ENCODE peak calls at places on chromosomes 12 and 14, in five cellular contexts. V is GM23338, N is kidney, K is heart left ventricle, X is fibroblast of pulmonary artery. D is an unnamed sample.

GRCh38 chr12:47818701-47819543 is 781 bp downstream of the HDAC7 start:
- DNase-seq in K (peak), X (peak), N (peak), V (peak), D (peak)

GRCh38 chr14:91380610-91381371 is 36.8 kb downstream of the CCDC88C start:
- DNase-seq in V (no peak), N (no peak), X (peak), K (peak), D (no peak)

GRCh38 chr14:93317836-93318807 is 14.7 kb downstream of the BTBD7 start:
- DNase-seq in X (peak), V (no peak), K (no peak), N (no peak), D (no peak)

GRCh38 chr12:63918788-63919300 is 74.3 kb downstream of the SRGAP1 start:
- DNase-seq in X (peak), N (no peak), V (no peak), K (no peak), D (no peak)

GRCh38 chr14:73097421-73097820 is 38.9 kb upstream of the PSEN1 start:
- DNase-seq in K (no peak), N (no peak), V (no peak), X (no peak), D (no peak)

GRCh38 chr12:112870267-112870980 is 36.3 kb upstream of the OAS1 start:
- DNase-seq in N (no peak), X (no peak), V (no peak), K (no peak), D (no peak)

GRCh38 chr12:32051511-32052299 is 54.9 kb upstream of the BICD1 start:
- DNase-seq in K (no peak), V (no peak), N (no peak), X (peak), D (no peak)

GRCh38 chr12:89648211-89648930 is 60.3 kb downstream of the ATP2B1 start:
- DNase-seq in V (peak), K (no peak), X (peak), N (no peak), D (no peak)

GRCh38 chr14:73753887-73754880 is 40.0 kb upstream of the PNMA1 start:
- DNase-seq in X (no peak), K (peak), V (no peak), N (no peak), D (peak)

GRCh38 chr12:49066120-49066519 is 3.7 kb downstream of the RHEBL1 start:
- DNase-seq in V (no peak), X (no peak), N (no peak), K (no peak), D (no peak)

GRCh38 chr12:86914716-86915115 is 658.5 kb upstream of the MGAT4C start:
- DNase-seq in N (no peak), V (peak), K (no peak), X (peak), D (no peak)

GRCh38 chr12:107344035-107344808 is 250.9 kb upstream of the CRY1 start:
- DNase-seq in V (no peak), K (no peak), X (no peak), N (no peak), D (no peak)

GRCh38 chr14:32129124-32129523 is 52.0 kb downstream of the ARHGAP5 start:
- DNase-seq in N (no peak), V (no peak), X (peak), K (no peak), D (no peak)

GRCh38 chr14:78164226-78164853 is 5.8 kb upstream of the NRXN3 start:
- DNase-seq in K (no peak), X (no peak), V (peak), N (no peak), D (peak)

GRCh38 chr14:74462993-74463392 is 30.1 kb downstream of the NPC2 start:
- DNase-seq in N (no peak), X (no peak), V (no peak), K (no peak), D (no peak)

GRCh38 chr12:126907900-126908764 is 1358.8 kb upstream of the TMEM132C start:
- DNase-seq in V (no peak), N (no peak), X (no peak), K (no peak), D (no peak)

GRCh38 chr14:29521526-29522137 is 406.0 kb downstream of the PRKD1 start:
- DNase-seq in X (peak), N (no peak), V (peak), K (no peak), D (no peak)

GRCh38 chr12:131121705-131122405 is 168.1 kb downstream of the ADGRD1 start:
- DNase-seq in N (peak), K (no peak), X (no peak), V (no peak), D (no peak)

GRCh38 chr12:25503666-25504065 is 49.4 kb downstream of the LMNTD1 start:
- DNase-seq in N (no peak), X (no peak), K (no peak), V (no peak), D (no peak)

GRCh38 chr12:15534322-15534721 is 212.0 kb downstream of the PTPRO start:
- DNase-seq in X (no peak), K (no peak), N (no peak), V (no peak), D (no peak)

GRCh38 chr12:24821691-24822090 is 127.2 kb downstream of the BCAT1 start:
- DNase-seq in N (no peak), X (no peak), K (no peak), V (no peak), D (no peak)

GRCh38 chr12:18424857-18425256 is 163.5 kb downstream of the PIK3C2G start:
- DNase-seq in X (no peak), K (no peak), V (no peak), N (no peak), D (no peak)

GRCh38 chr14:44699391-44699790 is 192.3 kb upstream of the FSCB start:
- DNase-seq in K (no peak), V (no peak), N (peak), X (no peak), D (no peak)

GRCh38 chr12:124517260-124518050 is 50.0 kb downstream of the NCOR2 start:
- DNase-seq in X (peak), V (no peak), N (peak), K (peak), D (no peak)

GRCh38 chr14:23881292-23881691 is 72.3 kb upstream of the DHRS4 start:
- DNase-seq in N (no peak), V (no peak), X (no peak), K (no peak), D (no peak)

GRCh38 chr14:65412881-65413738 is 580 bp downstream of the FUT8 start:
- DNase-seq in N (no peak), V (peak), K (no peak), X (peak), D (no peak)

GRCh38 chr12:92702754-92703679 is at the start of gene PLEKHG7:
- DNase-seq in N (no peak), K (no peak), V (no peak), X (no peak), D (peak)

GRCh38 chr14:51116682-51117081 is 21.8 kb upstream of the TRIM9 start:
- DNase-seq in X (no peak), N (no peak), V (no peak), K (no peak), D (no peak)

GRCh38 chr14:86532219-86532618 is 1002.3 kb downstream of the FLRT2 start:
- DNase-seq in N (no peak), K (no peak), X (peak), V (no peak), D (no peak)

GRCh38 chr14:97459180-97459579 is 662.0 kb downstream of the VRK1 start:
- DNase-seq in K (no peak), V (peak), N (no peak), X (no peak), D (no peak)

GRCh38 chr14:81323094-81323493 is 77.0 kb downstream of the STON2 start:
- DNase-seq in X (no peak), N (no peak), K (no peak), V (no peak), D (no peak)

GRCh38 chr12:66438601-66439000 is 136.3 kb downstream of the HELB start:
- DNase-seq in N (no peak), V (no peak), K (no peak), X (peak), D (no peak)

GRCh38 chr14:105879503-105879866 is 353.1 kb downstream of the TMEM121 start:
- DNase-seq in K (peak), X (no peak), N (no peak), V (no peak), D (no peak)

GRCh38 chr14:55705651-55706340 is 125.8 kb downstream of the KTN1 start:
- DNase-seq in X (no peak), V (no peak), K (no peak), N (no peak), D (no peak)

GRCh38 chr12:92457458-92458195 is 245.2 kb upstream of the PLEKHG7 start:
- DNase-seq in N (no peak), X (no peak), K (no peak), V (no peak), D (no peak)

GRCh38 chr14:104253223-104253822 is 114.9 kb downstream of the KIF26A start:
- DNase-seq in N (peak), K (no peak), X (no peak), V (no peak), D (no peak)

GRCh38 chr14:68718033-68718725 is 74.7 kb downstream of the ZFP36L1 start:
- DNase-seq in X (no peak), K (no peak), V (peak), N (no peak), D (no peak)

GRCh38 chr14:71610797-71611196 is 321.4 kb upstream of the RGS6 start:
- DNase-seq in X (no peak), V (no peak), N (no peak), K (no peak), D (no peak)

GRCh38 chr12:76332606-76333005 is 15.6 kb downstream of the BBS10 start:
- DNase-seq in V (no peak), X (no peak), K (no peak), N (no peak), D (no peak)

DNA sequence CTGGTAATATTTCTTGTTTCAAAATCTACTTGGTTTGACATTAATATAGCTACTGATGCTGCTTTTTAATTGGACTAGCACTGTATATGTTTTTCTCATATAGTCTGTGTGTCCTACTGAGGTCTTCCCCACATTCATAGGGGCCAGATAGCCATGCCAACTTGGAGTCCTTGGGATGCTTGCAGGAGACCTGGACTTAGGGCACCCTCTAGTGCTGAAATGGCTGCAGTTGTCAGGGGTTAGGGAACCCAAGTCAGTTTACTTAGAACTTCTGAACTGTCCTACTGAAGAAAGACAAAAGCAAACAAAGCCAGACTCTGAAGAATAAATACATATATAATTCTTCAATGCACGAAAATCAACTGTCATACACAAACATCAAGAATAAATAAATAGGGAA is 279.9 kb upstream of the SYT1 start:
- DNase-seq in X (peak), K (no peak), V (peak), N (no peak), D (no peak)
- TF ChIP-seq CTCF in X (peak), K (no peak), V (peak), N (peak), D (no peak)

GRCh38 chr14:75941030-75941429 is 40.8 kb downstream of the TGFB3 start:
- DNase-seq in N (no peak), X (peak), K (peak), V (no peak), D (no peak)
- TF ChIP-seq CTCF in N (no peak), X (no peak), K (no peak), V (no peak), D (no peak)

DNA sequence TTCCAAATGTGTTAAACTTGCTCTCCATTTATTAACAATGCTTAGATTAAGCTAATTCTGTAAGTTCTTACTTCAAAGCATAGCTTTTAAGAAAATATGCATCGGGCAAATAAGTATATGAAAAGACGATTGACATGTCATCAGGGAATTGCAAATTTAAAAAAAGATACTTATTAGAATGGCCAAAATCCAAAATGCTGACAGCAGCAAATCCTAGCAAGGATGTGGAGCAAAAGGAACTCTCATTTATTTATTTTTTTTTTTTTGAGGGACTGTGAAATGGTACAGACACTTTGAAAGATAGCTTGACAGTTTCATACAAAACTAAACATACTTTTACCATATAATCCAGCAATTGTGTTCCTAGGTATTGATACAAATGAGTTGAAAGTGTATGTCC is 779.5 kb upstream of the MDGA2 start:
- DNase-seq in V (no peak), X (no peak), K (no peak), N (no peak), D (no peak)
- TF ChIP-seq CTCF in V (no peak), X (no peak), K (no peak), N (no peak), D (no peak)

GRCh38 chr12:27840229-27840999 is 60.4 kb upstream of the MANSC4 start:
- DNase-seq in K (no peak), X (no peak), N (no peak), V (no peak), D (no peak)
- TF ChIP-seq CTCF in K (no peak), X (peak), N (no peak), V (no peak), D (no peak)

DNA sequence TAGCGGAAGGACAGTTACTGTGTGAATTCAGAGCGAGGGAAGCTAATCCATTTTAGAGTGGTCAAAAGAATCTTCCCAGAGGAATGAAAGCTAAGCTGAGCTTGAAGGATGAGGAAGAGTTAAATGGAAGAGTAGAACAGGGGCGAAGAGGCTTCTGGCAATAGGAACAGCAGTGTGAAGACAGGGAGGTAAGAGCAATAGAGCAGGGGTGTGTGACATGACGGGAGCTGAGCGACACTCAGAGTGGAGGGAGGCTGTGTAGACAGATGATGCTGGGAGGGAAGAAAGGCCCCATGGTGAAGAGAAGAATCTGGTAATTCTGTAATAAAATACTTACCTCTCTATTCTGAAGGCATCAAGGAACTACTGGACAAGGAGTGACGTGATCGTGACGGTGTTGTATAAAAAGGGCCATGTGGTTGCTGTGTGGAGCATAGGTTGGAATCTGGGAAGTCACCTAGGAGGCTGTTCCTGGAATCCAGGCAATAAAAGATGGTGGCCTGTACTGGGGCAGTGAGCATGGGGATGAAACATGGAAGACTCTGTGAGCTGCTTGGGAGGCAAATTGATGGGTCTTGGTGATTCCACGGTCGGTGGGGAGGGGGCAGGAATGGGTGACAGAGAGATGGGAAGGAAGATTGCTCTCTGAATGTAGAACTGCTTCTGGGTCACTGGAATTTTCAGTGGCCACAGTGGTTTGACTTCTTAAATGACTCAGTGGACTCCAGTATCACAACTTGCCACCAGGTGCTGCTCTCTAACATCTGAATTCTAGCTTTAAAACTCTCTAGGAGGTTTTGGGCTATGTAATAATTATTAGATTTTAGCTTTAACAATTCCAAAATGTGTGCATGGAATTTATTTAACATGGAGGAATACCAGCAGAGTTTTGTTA is 164.1 kb downstream of the ATP23 start:
- DNase-seq in K (no peak), N (no peak), V (peak), X (peak), D (no peak)
- TF ChIP-seq CTCF in K (peak), N (no peak), V (peak), X (peak), D (no peak)

GRCh38 chr12:19894049-19894448 is 454.8 kb downstream of the AEBP2 start:
- DNase-seq in K (no peak), V (no peak), N (no peak), X (peak), D (peak)

GRCh38 chr12:19892186-19892585 is 452.9 kb downstream of the AEBP2 start:
- DNase-seq in K (no peak), V (no peak), X (no peak), N (no peak), D (no peak)

GRCh38 chr12:19895609-19896008 is 456.3 kb downstream of the AEBP2 start:
- DNase-seq in V (no peak), X (no peak), N (no peak), K (no peak), D (no peak)

GRCh38 chr12:19894803-19895202 is 455.5 kb downstream of the AEBP2 start:
- DNase-seq in V (no peak), N (no peak), X (peak), K (no peak), D (peak)

DNA sequence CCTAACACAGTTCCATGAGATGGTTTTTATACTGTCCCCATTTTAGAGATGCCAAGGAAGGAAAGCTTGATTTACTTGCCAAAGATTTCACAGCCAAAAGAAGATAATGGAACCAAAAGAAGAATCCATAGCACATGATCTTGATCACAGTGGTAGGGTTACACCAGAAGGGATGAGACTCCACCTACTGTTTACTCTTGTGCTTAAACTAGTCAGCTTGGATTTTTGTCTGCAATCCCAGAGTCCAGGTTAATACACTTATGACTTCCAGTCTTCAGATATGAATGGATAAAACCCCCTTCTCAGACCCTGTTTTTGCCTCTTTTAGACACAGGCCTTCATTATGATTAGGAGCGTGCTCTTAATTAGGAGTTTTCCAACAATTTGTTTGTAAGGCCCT is 454.2 kb downstream of the AEBP2 start:
- DNase-seq in X (peak), V (peak), K (no peak), N (no peak), D (peak)
- TF ChIP-seq CTCF in X (peak), V (peak), K (no peak), N (peak), D (peak)

DNA sequence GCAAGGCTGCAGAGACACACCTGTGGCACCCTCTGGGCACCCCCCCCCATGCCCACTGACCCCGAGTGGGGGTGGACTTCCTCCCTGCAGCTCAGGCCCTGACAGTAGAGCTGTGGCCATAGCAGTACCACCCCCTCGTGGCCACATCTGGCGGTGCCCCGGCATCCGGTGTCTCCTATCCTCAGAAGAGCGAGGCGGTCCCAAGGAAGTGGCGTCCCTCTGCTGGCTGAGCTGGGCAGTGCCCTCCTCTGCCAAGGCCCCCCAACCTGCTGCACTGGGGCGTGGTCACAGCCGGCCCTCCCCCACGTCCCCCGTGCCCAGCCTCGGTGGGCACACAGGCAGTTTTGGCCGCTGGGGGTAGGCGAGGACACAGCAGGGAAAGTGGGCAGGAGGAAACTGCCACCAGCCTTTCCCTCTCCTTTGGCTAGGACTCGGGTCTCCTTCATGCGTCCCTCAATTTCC is 6.0 kb upstream of the SLC6A12 start:
- DNase-seq in K (peak), X (peak), V (peak), N (peak), D (peak)
- TF ChIP-seq CTCF in K (peak), X (peak), V (peak), N (peak), D (peak)

GRCh38 chr12:121209629-121210572 is at the start of gene P2RX4:
- DNase-seq in V (peak), X (peak), N (peak), K (peak), D (peak)
- TF ChIP-seq CTCF in V (peak), X (no peak), N (no peak), K (peak), D (peak)

DNA sequence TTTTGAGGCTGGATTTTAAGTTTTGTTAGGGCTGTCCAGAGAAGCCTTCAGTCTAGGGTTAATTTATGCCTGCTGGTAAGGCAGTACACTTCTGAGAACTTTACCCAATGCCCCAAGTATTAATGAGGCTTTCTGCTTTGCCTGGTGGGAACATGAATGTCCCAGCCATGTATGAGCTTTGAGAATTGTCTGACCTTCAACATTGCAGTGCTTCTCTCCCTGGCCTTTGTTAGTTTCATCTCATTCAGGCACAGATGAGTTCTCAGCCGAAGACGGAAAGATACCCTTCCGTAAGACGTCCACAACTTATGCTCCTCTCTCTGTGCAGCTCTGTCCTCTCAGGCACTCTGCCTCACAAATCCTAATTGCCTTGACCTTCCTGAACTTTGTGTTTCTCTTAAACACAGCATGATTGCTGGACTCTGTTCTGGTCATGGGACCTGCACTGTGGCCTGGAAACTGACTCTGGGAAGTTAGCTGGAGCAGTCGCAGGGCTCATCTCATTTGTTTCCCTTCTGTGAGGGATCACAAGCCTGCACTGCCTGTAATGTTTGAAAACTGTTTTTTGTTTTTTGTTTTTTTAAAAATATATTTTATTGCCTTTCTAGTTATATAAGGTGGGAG is 15.7 kb downstream of the CHPT1 start:
- DNase-seq in V (no peak), K (peak), X (no peak), N (peak), D (no peak)
- TF ChIP-seq CTCF in V (no peak), K (no peak), X (no peak), N (no peak), D (no peak)

D was measured in GM10248.